ENCODE peak calls at places on chromosomes 7 and 10, in seven cellular contexts. D is CD4-positive, alpha-beta memory T cell; K is Karpas-422; Q is esophagus squamous epithelium; L is PC-3; V is Peyer's patch; M is WERI-Rb-1. O is an unnamed sample. For H3K36me3, the result is how much of the 10 kb centered on the place peaks cover.

GRCh38 chr7:51430480-51431086 is 114.0 kb upstream of the COBL start:
- DNase-seq in D (peak), Q (no peak), M (peak), K (peak), L (peak), V (no peak), O (peak)

GRCh38 chr7:84100866-84101265 is 93.7 kb downstream of the SEMA3A start:
- DNase-seq in K (no peak), L (peak), M (no peak), Q (no peak), D (no peak), V (no peak), O (no peak)

GRCh38 chr10:13612654-13613373 is 26.0 kb downstream of the PRPF18 start:
- DNase-seq in L (no peak), Q (no peak), M (no peak), V (no peak), K (no peak), D (no peak), O (no peak)

GRCh38 chr7:100082978-100083377 is 1.5 kb upstream of the ZNF3 start:
- DNase-seq in M (no peak), V (no peak), L (no peak), D (no peak), Q (no peak), K (no peak), O (no peak)

GRCh38 chr7:130998993-130999602 is 265.1 kb upstream of the KLF14 start:
- DNase-seq in K (no peak), M (no peak), Q (no peak), L (peak), D (no peak), V (no peak), O (no peak)

GRCh38 chr10:17409170-17409733 is 45.1 kb downstream of the ST8SIA6 start:
- DNase-seq in L (peak), M (no peak), K (peak), V (no peak), D (peak), Q (no peak), O (peak)

GRCh38 chr7:126440542-126440941 is 812.2 kb downstream of the GRM8 start:
- DNase-seq in M (no peak), Q (no peak), K (no peak), D (no peak), V (no peak), L (no peak), O (no peak)

GRCh38 chr7:99105756-99106155 is 38.2 kb downstream of the SMURF1 start:
- DNase-seq in Q (no peak), M (no peak), D (no peak), L (no peak), V (no peak), K (no peak), O (no peak)

GRCh38 chr10:38032881-38033280 is 22.4 kb downstream of the ZNF33A start:
- DNase-seq in V (no peak), K (no peak), M (no peak), L (no peak), Q (no peak), D (no peak), O (no peak)

GRCh38 chr10:132676193-132676891 is 109.6 kb downstream of the NKX6-2 start:
- DNase-seq in L (no peak), V (peak), K (no peak), M (no peak), Q (no peak), D (no peak), O (no peak)

GRCh38 chr7:34341331-34341730 is 316.7 kb upstream of the NPSR1 start:
- DNase-seq in L (no peak), K (no peak), V (no peak), Q (no peak), D (no peak), M (no peak), O (no peak)

GRCh38 chr10:71974489-71975011 is 10.4 kb downstream of the CHST3 start:
- DNase-seq in Q (no peak), V (no peak), M (no peak), D (no peak), K (no peak), L (peak), O (no peak)

GRCh38 chr10:126839094-126839761 is 66.0 kb upstream of the DOCK1 start:
- DNase-seq in Q (no peak), D (no peak), K (no peak), L (no peak), M (no peak), V (peak), O (no peak)

GRCh38 chr10:29923416-29923970 is 135.9 kb downstream of the JCAD start:
- DNase-seq in D (no peak), V (no peak), L (no peak), M (no peak), K (no peak), Q (no peak), O (no peak)

GRCh38 chr7:77482015-77482414 is 55.1 kb upstream of the PTPN12 start:
- DNase-seq in K (no peak), D (no peak), V (no peak), Q (no peak), M (no peak), L (peak), O (no peak)

GRCh38 chr10:46216836-46217748 is 69.7 kb upstream of the ANTXRL start:
- DNase-seq in K (no peak), L (no peak), M (no peak), D (no peak), V (no peak), Q (no peak), O (no peak)

GRCh38 chr10:74377476-74377875 is 226.5 kb downstream of the ADK start:
- DNase-seq in M (no peak), D (no peak), Q (no peak), V (no peak), K (no peak), L (no peak), O (no peak)

DNA sequence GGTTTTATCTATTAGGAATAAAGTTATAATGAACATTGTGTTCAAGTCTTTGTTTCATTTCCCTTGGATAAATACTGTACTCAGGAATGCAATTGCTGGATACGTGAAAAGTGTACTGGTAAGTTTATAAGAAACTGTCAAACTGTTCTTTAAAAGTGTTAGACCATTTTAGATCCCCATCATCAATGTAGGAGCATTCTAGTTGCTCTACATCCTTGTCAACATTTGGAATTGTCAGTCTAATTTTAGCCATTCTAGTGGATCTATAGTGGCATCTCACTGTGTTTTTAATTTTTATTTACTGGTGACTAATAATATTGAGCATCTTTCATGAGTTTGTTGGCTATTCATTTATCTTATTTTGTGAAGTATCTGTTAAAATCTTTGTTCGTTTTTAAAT is 354.0 kb upstream of the NRP1 start:
- DNase-seq in K (no peak), L (no peak), M (no peak), V (no peak), D (no peak), Q (no peak), O (no peak)
- H3K4me3 ChIP-seq in K (no peak), L (no peak), M (no peak), V (no peak), D (no peak), Q (no peak), O (no peak)

GRCh38 chr10:124939290-124939689 is 2.6 kb upstream of the ZRANB1 start:
- DNase-seq in L (no peak), V (no peak), D (no peak), M (no peak), Q (no peak), K (no peak), O (no peak)

GRCh38 chr10:124942317-124943169 is 620 bp downstream of the ZRANB1 start:
- DNase-seq in Q (no peak), M (no peak), L (no peak), D (no peak), V (no peak), K (no peak), O (no peak)

GRCh38 chr10:124943301-124944092 is 1.6 kb downstream of the ZRANB1 start:
- DNase-seq in D (no peak), Q (no peak), M (no peak), L (peak), V (no peak), K (no peak), O (no peak)

GRCh38 chr10:124944982-124945381 is 3.1 kb downstream of the ZRANB1 start:
- DNase-seq in K (no peak), V (no peak), Q (no peak), L (no peak), D (no peak), M (no peak), O (no peak)

DNA sequence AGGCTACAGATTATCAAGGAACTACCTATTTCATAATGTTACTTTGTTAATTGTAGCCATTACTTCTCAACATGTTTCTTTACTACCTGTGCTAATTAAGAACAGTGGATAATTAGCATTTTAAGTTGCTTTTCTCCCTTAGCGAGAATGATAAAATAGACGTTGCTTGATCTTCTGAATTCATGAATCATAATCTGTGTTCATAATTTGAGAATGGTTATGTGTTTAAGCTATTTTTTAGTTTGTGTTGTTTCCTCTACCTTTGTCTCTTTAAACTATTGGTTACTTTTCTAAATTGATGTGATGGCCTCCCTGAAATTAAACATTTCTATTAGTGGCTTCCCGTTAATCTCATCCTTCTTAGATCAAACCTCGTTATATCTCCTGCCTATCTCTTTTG is at the start of gene ZRANB1:
- DNase-seq in M (no peak), Q (no peak), K (no peak), L (no peak), D (no peak), V (no peak), O (no peak)
- H3K27ac ChIP-seq in M (no peak), Q (no peak), K (no peak), L (peak), D (no peak), V (no peak), O (no peak)

GRCh38 chr7:2381881-2382509 is 21.4 kb upstream of the CHST12 start:
- DNase-seq in D (no peak), L (no peak), K (no peak), V (no peak), Q (no peak), M (no peak), O (no peak)

GRCh38 chr7:2379821-2380450 is 23.5 kb upstream of the CHST12 start:
- DNase-seq in M (no peak), D (no peak), Q (no peak), L (no peak), V (no peak), K (no peak), O (no peak)

GRCh38 chr7:2381227-2381626 is 22.2 kb upstream of the CHST12 start:
- DNase-seq in Q (no peak), D (no peak), L (no peak), V (no peak), K (no peak), M (no peak), O (no peak)

GRCh38 chr7:2379161-2379560 is 24.2 kb upstream of the CHST12 start:
- DNase-seq in D (no peak), K (no peak), V (no peak), L (no peak), Q (no peak), M (no peak), O (no peak)

DNA sequence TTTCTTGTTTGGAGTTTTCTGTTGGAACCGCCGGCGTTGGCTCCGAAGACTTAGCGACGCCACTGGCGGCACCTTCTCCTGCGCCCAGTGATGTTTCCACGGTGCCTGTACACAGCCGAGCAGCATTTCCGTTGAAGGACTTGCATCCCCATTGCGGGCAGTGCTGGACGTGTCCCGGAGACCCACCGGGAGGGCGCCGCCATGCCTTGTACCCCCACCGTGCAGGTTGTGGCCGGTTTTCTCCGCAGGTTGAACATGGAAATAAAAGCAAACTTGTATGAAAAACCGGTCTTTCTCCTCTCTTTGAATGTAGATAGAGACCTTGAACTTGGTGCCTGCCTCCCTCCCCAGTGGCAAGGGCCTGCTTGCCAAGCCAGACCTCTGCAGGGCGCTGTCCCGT is 22.9 kb upstream of the CHST12 start:
- DNase-seq in L (no peak), D (no peak), K (no peak), M (no peak), V (no peak), Q (no peak), O (no peak)
- H3K36me3 ChIP-seq in L (under half), D (half or more), K (under half), M (half or more), V (under half), Q (under half), O (half or more)

GRCh38 chr10:11329055-11329673 is 282.3 kb downstream of the USP6NL start:
- DNase-seq in M (no peak), V (no peak), Q (no peak), L (no peak), D (no peak), K (no peak), O (no peak)

GRCh38 chr10:11326241-11326640 is 285.2 kb downstream of the USP6NL start:
- DNase-seq in M (no peak), L (no peak), Q (no peak), D (no peak), V (no peak), K (no peak), O (no peak)

GRCh38 chr10:11326919-11327318 is 284.5 kb downstream of the USP6NL start:
- DNase-seq in M (no peak), L (no peak), Q (no peak), D (no peak), V (no peak), K (peak), O (no peak)

GRCh38 chr10:11330383-11331020 is 280.9 kb downstream of the USP6NL start:
- DNase-seq in Q (no peak), L (no peak), V (no peak), D (no peak), M (no peak), K (no peak), O (no peak)

GRCh38 chr10:11328264-11329054 is 283.0 kb downstream of the USP6NL start:
- DNase-seq in V (no peak), Q (no peak), L (no peak), K (no peak), M (no peak), D (no peak), O (no peak)
- H3K4me3 ChIP-seq in V (no peak), Q (no peak), L (no peak), K (no peak), M (no peak), D (no peak), O (no peak)

GRCh38 chr7:27243340-27244163 is 950 bp downstream of the EVX1 start:
- DNase-seq in Q (no peak), D (no peak), V (no peak), K (no peak), L (no peak), M (no peak), O (no peak)
- H3K27ac ChIP-seq in Q (no peak), D (no peak), V (no peak), K (no peak), L (no peak), M (no peak), O (no peak)